ENCODE peak calls at places on chromosomes 11 and 22, in four cellular contexts. One of them, this sample, is unnamed.

GRCh38 chr11:70104419-70104818 is 26.3 kb downstream of the ANO1 start:
- DNase-seq in GM19239: no peak
- DNase-seq in progenitor cell of endocrine pancreas: no peak
- DNase-seq in cardiac muscle cell: no peak
- DNase-seq in this sample: no peak

GRCh38 chr11:415640-416041 is 842 bp upstream of the SIGIRR start:
- DNase-seq in cardiac muscle cell: no peak
- DNase-seq in progenitor cell of endocrine pancreas: no peak
- DNase-seq in GM19239: no peak
- DNase-seq in this sample: no peak

GRCh38 chr11:12288212-12288933 is 89.0 kb upstream of the PARVA start:
- DNase-seq in GM19239: peak
- DNase-seq in cardiac muscle cell: peak
- DNase-seq in progenitor cell of endocrine pancreas: peak
- DNase-seq in this sample: peak

GRCh38 chr11:127383026-127383425 is 382.5 kb upstream of the KIRREL3 start:
- DNase-seq in cardiac muscle cell: no peak
- DNase-seq in progenitor cell of endocrine pancreas: no peak
- DNase-seq in GM19239: no peak
- DNase-seq in this sample: no peak

GRCh38 chr11:35927730-35928129 is 16.1 kb upstream of the LDLRAD3 start:
- DNase-seq in progenitor cell of endocrine pancreas: no peak
- DNase-seq in GM19239: no peak
- DNase-seq in cardiac muscle cell: peak
- DNase-seq in this sample: no peak

GRCh38 chr22:44862981-44863860 is 110.8 kb downstream of the ARHGAP8 start:
- DNase-seq in GM19239: no peak
- DNase-seq in progenitor cell of endocrine pancreas: no peak
- DNase-seq in cardiac muscle cell: no peak
- DNase-seq in this sample: no peak

GRCh38 chr11:12815931-12816494 is 141.8 kb downstream of the TEAD1 start:
- DNase-seq in progenitor cell of endocrine pancreas: no peak
- DNase-seq in cardiac muscle cell: no peak
- DNase-seq in GM19239: no peak
- DNase-seq in this sample: no peak

GRCh38 chr11:85685131-85685819 is 720 bp downstream of the CCDC89 start:
- DNase-seq in progenitor cell of endocrine pancreas: no peak
- DNase-seq in cardiac muscle cell: peak
- DNase-seq in GM19239: no peak
- DNase-seq in this sample: no peak

GRCh38 chr22:44185237-44186120 is 4.8 kb downstream of the PARVG start:
- DNase-seq in GM19239: no peak
- DNase-seq in progenitor cell of endocrine pancreas: no peak
- DNase-seq in cardiac muscle cell: no peak
- DNase-seq in this sample: no peak

GRCh38 chr11:63553759-63554158 is 9.4 kb downstream of the PLAAT2 start:
- DNase-seq in GM19239: peak
- DNase-seq in cardiac muscle cell: peak
- DNase-seq in progenitor cell of endocrine pancreas: no peak
- DNase-seq in this sample: no peak

GRCh38 chr11:74055938-74056337 is 47.1 kb upstream of the UCP3 start:
- DNase-seq in progenitor cell of endocrine pancreas: no peak
- DNase-seq in cardiac muscle cell: peak
- DNase-seq in GM19239: no peak
- DNase-seq in this sample: no peak